ENCODE peak calls at places on chromosomes 2 and 18, in ten cellular contexts. S is GM12865; W is lung; C is fibroblast of the conjunctiva; J is activated T-helper 1 cell treated with anti-CD3 and anti-CD28 coated beads, Interleukin-2, amount 50 U/mL, for 16 hours; V is SK-N-SH; H is uterus; B is T-helper 9 cell; U is COR-L47; X is endodermal cell. Z is an unnamed sample.

GRCh38 chr18:23137093-23137640 is 1.9 kb downstream of the CABLES1 start:
- DNase-seq in S (peak), W (peak), C (no peak), J (no peak), V (no peak), H (no peak), B (no peak), U (no peak), X (no peak), Z (no peak)

GRCh38 chr2:238700122-238700457 is 147.8 kb upstream of the TWIST2 start:
- DNase-seq in S (no peak), W (peak), C (no peak), J (no peak), V (no peak), H (peak), B (no peak), U (no peak), X (peak), Z (peak)

GRCh38 chr18:34354351-34354750 is 129.6 kb upstream of the NOL4 start:
- DNase-seq in S (no peak), W (no peak), C (no peak), J (no peak), V (no peak), H (no peak), B (no peak), U (no peak), X (no peak), Z (no peak)

GRCh38 chr2:60551241-60552095 is 2.0 kb downstream of the BCL11A start:
- DNase-seq in S (peak), W (no peak), C (no peak), J (no peak), V (peak), H (no peak), B (no peak), U (peak), X (peak), Z (no peak)

GRCh38 chr2:191382801-191383200 is 137.6 kb downstream of the MYO1B start:
- DNase-seq in S (no peak), W (peak), C (no peak), J (no peak), V (no peak), H (no peak), B (no peak), U (no peak), X (no peak), Z (peak)

GRCh38 chr2:67234443-67234842 is 162.7 kb upstream of the ETAA1 start:
- DNase-seq in S (no peak), W (no peak), C (peak), J (no peak), V (no peak), H (no peak), B (no peak), U (peak), X (peak), Z (no peak)

GRCh38 chr2:201797175-201797840 is 9.0 kb upstream of the CDK15 start:
- DNase-seq in S (no peak), W (no peak), C (no peak), J (no peak), V (no peak), H (no peak), B (no peak), U (no peak), X (no peak), Z (no peak)

GRCh38 chr2:218047532-218048230 is 21.4 kb upstream of the RUFY4 start:
- DNase-seq in S (no peak), W (no peak), C (no peak), J (no peak), V (no peak), H (no peak), B (no peak), U (no peak), X (no peak), Z (no peak)

GRCh38 chr18:34550156-34550555 is 159.9 kb upstream of the DTNA start:
- DNase-seq in S (no peak), W (no peak), C (no peak), J (no peak), V (no peak), H (no peak), B (no peak), U (no peak), X (no peak), Z (no peak)

GRCh38 chr2:204479557-204479956 is 65.7 kb upstream of the PARD3B start:
- DNase-seq in S (peak), W (no peak), C (no peak), J (no peak), V (no peak), H (no peak), B (no peak), U (no peak), X (no peak), Z (no peak)

Z was measured in mucosa of gallbladder.